ENCODE peak calls at places on chromosomes 5 and 9, in ten cellular contexts. J is head of caudate nucleus; E is activated T-helper 1 cell treated with Interleukin-2 at 50 U/mL for 16 hours; D is dermis microvascular lymphatic vessel endothelial cell; P is CD8-positive, alpha-beta T cell; Z is activated T-cell treated with anti-CD3 and anti-CD28 coated beads for 4 hours; G is germinal center; Y is B cell; X is NCI-H2081; M is amygdala. K is an unnamed sample.

GRCh38 chr9:38356851-38357250 is 35.7 kb upstream of the ALDH1B1 start:
- DNase-seq in J (no peak), E (no peak), D (no peak), P (no peak), Z (no peak), G (no peak), Y (no peak), X (no peak), M (no peak), K (no peak)

GRCh38 chr5:127072861-127073846 is at the start of gene C5orf63:
- DNase-seq in J (peak; percentile 34), E (peak; percentile 49), D (peak; percentile 60), P (peak; percentile 82), Z (peak; percentile 38), G (peak; percentile 88), Y (peak; percentile 91), X (peak; percentile 74), M (no peak), K (peak; percentile 70)

GRCh38 chr5:90994796-90995195 is 388.3 kb downstream of the ARRDC3 start:
- DNase-seq in J (no peak), E (no peak), D (no peak), P (no peak), Z (no peak), G (no peak), Y (no peak), X (no peak), M (no peak), K (no peak)

GRCh38 chr5:102451082-102451481 is 47.7 kb downstream of the SLCO6A1 start:
- DNase-seq in J (no peak), E (no peak), D (no peak), P (no peak), Z (no peak), G (no peak), Y (no peak), X (no peak), M (no peak), K (no peak)

GRCh38 chr9:74078647-74079046 is 418.5 kb upstream of the RORB start:
- DNase-seq in J (no peak), E (no peak), D (no peak), P (no peak), Z (no peak), G (no peak), Y (no peak), X (no peak), M (no peak), K (no peak)

GRCh38 chr5:177471610-177472356 is 1.7 kb downstream of the DBN1 start:
- DNase-seq in J (no peak), E (no peak), D (peak; percentile 31), P (peak; percentile 79), Z (no peak), G (no peak), Y (no peak), X (no peak), M (no peak), K (no peak)

GRCh38 chr9:120583958-120584369 is 4.0 kb upstream of the CDK5RAP2 start:
- DNase-seq in J (peak; percentile 82), E (no peak), D (peak; percentile 95), P (no peak), Z (no peak), G (peak; percentile 76), Y (peak; percentile 79), X (peak; percentile 65), M (peak; percentile 64), K (no peak)

GRCh38 chr5:62948294-62948693 is 369.7 kb downstream of the LRRC70 start:
- DNase-seq in J (no peak), E (no peak), D (no peak), P (no peak), Z (no peak), G (no peak), Y (no peak), X (no peak), M (no peak), K (no peak)

GRCh38 chr9:124045076-124045829 is 33.7 kb downstream of the LHX2 start:
- DNase-seq in J (peak; percentile 32), E (no peak), D (peak; percentile 57), P (no peak), Z (no peak), G (no peak), Y (peak; percentile 24), X (no peak), M (no peak), K (no peak)